ENCODE peak calls at places on chromosomes 1 and 21, in six cellular contexts. X is T-helper 1 cell, Y is mucosa of descending colon, T is fibroblast of mammary gland, N is progenitor cell of endocrine pancreas, D is NCI-H2081. L is an unnamed sample.

GRCh38 chr1:168893359-168893791 is 164.4 kb upstream of the DPT start:
- DNase-seq in D (peak; percentile 17), N (no peak), X (no peak), T (peak; percentile 91), Y (no peak), L (no peak)

GRCh38 chr1:108645479-108646184 is 15.3 kb downstream of the HENMT1 start:
- DNase-seq in X (no peak), Y (no peak), N (no peak), D (no peak), T (no peak), L (no peak)

GRCh38 chr1:228935855-228936727 is 200.8 kb downstream of the RHOU start:
- DNase-seq in N (no peak), D (no peak), Y (peak; percentile 48), X (no peak), T (no peak), L (no peak)

GRCh38 chr1:99969729-99970591 is at the start of gene SLC35A3:
- DNase-seq in Y (peak; percentile 91), X (peak; percentile 66), T (peak; percentile 60), D (peak; percentile 85), N (peak; percentile 77), L (peak; percentile 62)

GRCh38 chr21:32140212-32141008 is 138.4 kb downstream of the MIS18A start:
- DNase-seq in Y (no peak), T (peak; percentile 54), N (no peak), X (no peak), D (no peak), L (no peak)

GRCh38 chr1:145855426-145855948 is 3.4 kb downstream of the PIAS3 start:
- DNase-seq in T (no peak), D (no peak), N (no peak), X (no peak), Y (no peak), L (no peak)

GRCh38 chr1:203274603-203275381 is 30.5 kb upstream of the BTG2 start:
- DNase-seq in N (no peak), Y (no peak), D (no peak), T (peak; percentile 18), X (no peak), L (no peak)

GRCh38 chr1:176789571-176790090 is 326.7 kb downstream of the PAPPA2 start:
- DNase-seq in Y (no peak), N (no peak), T (no peak), D (no peak), X (no peak), L (no peak)

GRCh38 chr1:39954870-39955546 is at the start of gene MFSD2A:
- DNase-seq in N (peak; percentile 75), Y (peak; percentile 97), T (peak; percentile 85), X (peak; percentile 82), D (peak; percentile 93), L (peak; percentile 80)

GRCh38 chr1:101174722-101175121 is 62.1 kb upstream of the S1PR1 start:
- DNase-seq in X (no peak), Y (no peak), D (no peak), N (no peak), T (peak; percentile 79), L (no peak)

GRCh38 chr1:35475356-35475755 is 81.8 kb downstream of the KIAA0319L start:
- DNase-seq in X (no peak), N (no peak), Y (no peak), D (no peak), T (no peak), L (no peak)

GRCh38 chr21:42939581-42940413 is 14.4 kb upstream of the ERVH48-1 start:
- DNase-seq in X (no peak), D (no peak), T (peak; percentile 99), Y (no peak), N (no peak), L (no peak)

GRCh38 chr1:204723131-204723787 is 37.7 kb upstream of the LRRN2 start:
- DNase-seq in T (no peak), D (peak; percentile 92), Y (peak; percentile 53), N (no peak), X (no peak), L (no peak)

GRCh38 chr1:202578001-202578500 is 132.2 kb downstream of the SYT2 start:
- DNase-seq in Y (no peak), T (no peak), N (no peak), X (no peak), D (no peak), L (no peak)

GRCh38 chr1:35558374-35559316 is 1.0 kb downstream of the NCDN start:
- DNase-seq in T (no peak), N (no peak), Y (no peak), X (peak; percentile 15), D (peak; percentile 40), L (no peak)

GRCh38 chr1:179952181-179952580 is 2.4 kb upstream of the CEP350 start:
- DNase-seq in D (no peak), Y (no peak), N (no peak), X (no peak), T (no peak), L (no peak)

GRCh38 chr1:199129247-199129646 is 490.4 kb downstream of the PTPRC start:
- DNase-seq in X (no peak), D (no peak), N (no peak), T (peak; percentile 14), Y (no peak), L (no peak)

GRCh38 chr1:29124366-29125236 is 898 bp upstream of the TMEM200B start:
- DNase-seq in D (no peak), Y (peak; percentile 75), N (peak; percentile 85), T (peak; percentile 64), X (peak; percentile 44), L (peak; percentile 19)

GRCh38 chr1:67831850-67832513 is 1.3 kb downstream of the GNG12 start:
- DNase-seq in T (peak; percentile 83), N (no peak), X (no peak), Y (peak; percentile 76), D (peak; percentile 73), L (no peak)

GRCh38 chr1:84370831-84371394 is 27.4 kb upstream of the DNASE2B start:
- DNase-seq in D (no peak), T (peak; percentile 85), N (no peak), Y (no peak), X (no peak), L (no peak)

GRCh38 chr1:182149411-182149965 is 88.0 kb upstream of the ZNF648 start:
- DNase-seq in T (peak; percentile 98), D (no peak), X (no peak), N (no peak), Y (no peak), L (no peak)

GRCh38 chr1:209989525-209989924 is 51.5 kb downstream of the SYT14 start:
- DNase-seq in Y (no peak), N (no peak), X (no peak), T (peak; percentile 25), D (peak; percentile 37), L (no peak)

GRCh38 chr21:41901099-41901498 is 22.0 kb upstream of the PRDM15 start:
- DNase-seq in Y (no peak), T (no peak), D (no peak), N (no peak), X (no peak), L (no peak)

GRCh38 chr1:85146972-85147359 is 53.9 kb downstream of the SYDE2 start:
- DNase-seq in N (no peak), Y (no peak), X (no peak), D (no peak), T (no peak), L (no peak)

GRCh38 chr1:211541715-211542477 is 37.1 kb downstream of the SLC30A1 start:
- DNase-seq in N (no peak), T (no peak), Y (peak; percentile 51), D (no peak), X (no peak), L (no peak)

GRCh38 chr1:208030320-208031091 is 119.6 kb upstream of the CD34 start:
- DNase-seq in D (no peak), N (no peak), T (peak; percentile 34), X (no peak), Y (no peak), L (no peak)

GRCh38 chr1:31376374-31377134 is 3.7 kb upstream of the FABP3 start:
- DNase-seq in X (no peak), N (no peak), Y (peak; percentile 31), D (no peak), T (peak; percentile 99), L (no peak)

GRCh38 chr1:147171399-147172167 is 687 bp downstream of the PRKAB2 start:
- DNase-seq in T (peak; percentile 18), Y (no peak), D (no peak), N (no peak), X (no peak), L (no peak)

GRCh38 chr1:89532228-89532627 is 7.6 kb downstream of the LRRC8B start:
- DNase-seq in D (no peak), Y (no peak), N (no peak), T (no peak), X (no peak), L (no peak)

GRCh38 chr1:72229893-72230292 is 52.4 kb downstream of the NEGR1 start:
- DNase-seq in T (peak; percentile 46), X (no peak), N (no peak), D (no peak), Y (no peak), L (no peak)

GRCh38 chr1:226063362-226064167 is 1.0 kb downstream of the H3-3A start:
- DNase-seq in X (peak; percentile 33), N (peak; percentile 29), Y (peak; percentile 69), T (peak; percentile 49), D (peak; percentile 60), L (peak; percentile 21)

GRCh38 chr1:117060441-117061317 is 553 bp downstream of the TTF2 start:
- DNase-seq in N (peak; percentile 21), Y (peak; percentile 43), T (peak; percentile 43), X (peak; percentile 16), D (peak; percentile 52), L (no peak)

GRCh38 chr21:36703626-36704280 is 4.8 kb downstream of the SIM2 start:
- DNase-seq in X (no peak), N (no peak), T (no peak), Y (no peak), D (no peak), L (no peak)

GRCh38 chr1:184037849-184038591 is 492 bp upstream of the COLGALT2 start:
- DNase-seq in D (no peak), T (no peak), X (no peak), Y (no peak), N (no peak), L (no peak)

GRCh38 chr1:54806931-54807611 is 5.9 kb upstream of the TTC22 start:
- DNase-seq in N (no peak), X (no peak), D (no peak), Y (peak; percentile 58), T (peak; percentile 38), L (no peak)

GRCh38 chr1:16207318-16208269 is 4.9 kb downstream of the ARHGEF19 start:
- DNase-seq in X (no peak), Y (peak; percentile 59), T (peak; percentile 13), N (no peak), D (no peak), L (no peak)